ENCODE peak calls at places on chromosomes 6 and 20, in six cellular contexts. M is head of caudate nucleus, H is stromal cell of bone marrow, C is adipocyte, D is M059J, Z is ovary. N is an unnamed sample.

GRCh38 chr6:41426888-41427641 is 91.7 kb downstream of the NCR2 start:
- DNase-seq in H (no peak), Z (no peak), M (no peak), D (no peak), C (no peak), N (no peak)

GRCh38 chr6:12022903-12023522 is 10.9 kb downstream of the HIVEP1 start:
- DNase-seq in C (no peak), D (no peak), H (no peak), M (no peak), Z (no peak), N (no peak)

GRCh38 chr20:56773731-56774130 is 144.6 kb downstream of the TFAP2C start:
- DNase-seq in D (no peak), C (no peak), H (no peak), M (no peak), Z (no peak), N (no peak)

GRCh38 chr6:31055401-31055800 is 45.1 kb downstream of the MUC22 start:
- DNase-seq in H (no peak), C (no peak), D (no peak), Z (no peak), M (no peak), N (no peak)

GRCh38 chr6:4270799-4271198 is 135.4 kb upstream of the ECI2 start:
- DNase-seq in H (no peak), M (no peak), D (peak), C (no peak), Z (no peak), N (no peak)

GRCh38 chr6:162856885-162857284 is 129.1 kb downstream of the PACRG start:
- DNase-seq in D (peak), M (peak), Z (peak), H (peak), C (peak), N (no peak)

GRCh38 chr20:63628246-63628975 is 1.5 kb upstream of the GMEB2 start:
- DNase-seq in M (peak), Z (peak), D (no peak), H (peak), C (peak), N (no peak)

GRCh38 chr20:17077030-17077429 is 149.8 kb upstream of the PCSK2 start:
- DNase-seq in H (no peak), C (no peak), Z (no peak), M (no peak), D (no peak), N (no peak)

GRCh38 chr6:150634641-150635292 is 35.1 kb downstream of the PLEKHG1 start:
- DNase-seq in M (no peak), Z (no peak), C (no peak), H (no peak), D (no peak), N (no peak)

GRCh38 chr6:19159087-19159486 is 678.1 kb upstream of the ID4 start:
- DNase-seq in M (no peak), Z (no peak), D (no peak), C (no peak), H (peak), N (no peak)

GRCh38 chr6:7580927-7581618 is 8.9 kb upstream of the SNRNP48 start:
- DNase-seq in M (no peak), D (no peak), Z (no peak), C (no peak), H (no peak), N (no peak)

GRCh38 chr6:160733045-160733646 is 31.1 kb downstream of the PLG start:
- DNase-seq in C (peak), Z (peak), M (peak), H (peak), D (peak), N (peak)

GRCh38 chr6:7077856-7078255 is 29.9 kb upstream of the RREB1 start:
- DNase-seq in M (no peak), D (no peak), Z (no peak), C (no peak), H (no peak), N (no peak)